ENCODE peak calls at places on chromosomes 7 and 10, in seven cellular contexts. One of them, this sample, is unnamed.

GRCh38 chr7:6116216-6116615 is 85.0 kb downstream of the ANKRD61 start:
- DNase-seq in SK-N-SH: no peak
- DNase-seq in GM12892: no peak
- DNase-seq in HepG2: no peak
- DNase-seq in K562: no peak
- DNase-seq in GM12891: no peak
- DNase-seq in GM12878: no peak
- DNase-seq in this sample: no peak

GRCh38 chr7:38834357-38834756 is 74.6 kb downstream of the VPS41 start:
- DNase-seq in SK-N-SH: no peak
- DNase-seq in GM12892: no peak
- DNase-seq in HepG2: no peak
- DNase-seq in GM12891: no peak
- DNase-seq in K562: no peak
- DNase-seq in GM12878: no peak
- DNase-seq in this sample: no peak

GRCh38 chr10:36475746-36476145 is 649.7 kb upstream of the ANKRD30A start:
- DNase-seq in SK-N-SH: no peak
- DNase-seq in HepG2: no peak
- DNase-seq in GM12891: no peak
- DNase-seq in GM12878: no peak
- DNase-seq in GM12892: no peak
- DNase-seq in K562: no peak
- DNase-seq in this sample: no peak

GRCh38 chr7:132072873-132073272 is 503.4 kb downstream of the PLXNA4 start:
- DNase-seq in K562: no peak
- DNase-seq in HepG2: no peak
- DNase-seq in SK-N-SH: no peak
- DNase-seq in GM12878: no peak
- DNase-seq in GM12892: no peak
- DNase-seq in GM12891: no peak
- DNase-seq in this sample: no peak

GRCh38 chr7:23106491-23106800 is 861 bp downstream of the KLHL7 start:
- DNase-seq in GM12891: no peak
- DNase-seq in HepG2: no peak
- DNase-seq in SK-N-SH: peak; percentile 64
- DNase-seq in K562: no peak
- DNase-seq in GM12892: peak; percentile 16
- DNase-seq in GM12878: no peak
- DNase-seq in this sample: peak; percentile 63

GRCh38 chr10:113604572-113604971 is 51.7 kb downstream of the HABP2 start:
- DNase-seq in K562: no peak
- DNase-seq in SK-N-SH: no peak
- DNase-seq in GM12892: no peak
- DNase-seq in GM12891: no peak
- DNase-seq in HepG2: no peak
- DNase-seq in GM12878: no peak
- DNase-seq in this sample: no peak

GRCh38 chr10:92238586-92239098 is 52.2 kb downstream of the CPEB3 start:
- DNase-seq in SK-N-SH: no peak
- DNase-seq in HepG2: peak; percentile 40
- DNase-seq in GM12878: no peak
- DNase-seq in K562: peak; percentile 55
- DNase-seq in GM12892: no peak
- DNase-seq in GM12891: no peak
- DNase-seq in this sample: no peak

GRCh38 chr7:105808703-105809590 is 67.5 kb downstream of the ATXN7L1 start:
- DNase-seq in GM12891: peak; percentile 54
- DNase-seq in SK-N-SH: no peak
- DNase-seq in GM12892: peak; percentile 48
- DNase-seq in HepG2: no peak
- DNase-seq in K562: peak; percentile 31
- DNase-seq in GM12878: peak; percentile 99
- DNase-seq in this sample: no peak

GRCh38 chr7:136403591-136403990 is 426.4 kb upstream of the MTPN start:
- DNase-seq in HepG2: no peak
- DNase-seq in GM12878: no peak
- DNase-seq in GM12891: no peak
- DNase-seq in SK-N-SH: no peak
- DNase-seq in K562: no peak
- DNase-seq in GM12892: no peak
- DNase-seq in this sample: no peak

GRCh38 chr7:22346383-22347107 is 10.4 kb downstream of the RAPGEF5 start:
- DNase-seq in GM12878: no peak
- DNase-seq in HepG2: peak; percentile 74
- DNase-seq in GM12891: no peak
- DNase-seq in SK-N-SH: no peak
- DNase-seq in GM12892: no peak
- DNase-seq in K562: peak; percentile 27
- DNase-seq in this sample: no peak

GRCh38 chr10:124086787-124087671 is 6.4 kb downstream of the CHST15 start:
- DNase-seq in GM12892: no peak
- DNase-seq in GM12878: no peak
- DNase-seq in HepG2: no peak
- DNase-seq in K562: no peak
- DNase-seq in SK-N-SH: peak; percentile 73
- DNase-seq in GM12891: no peak
- DNase-seq in this sample: no peak

GRCh38 chr7:140060788-140061606 is 1.8 kb downstream of the PARP12 start:
- DNase-seq in SK-N-SH: no peak
- DNase-seq in HepG2: no peak
- DNase-seq in GM12891: no peak
- DNase-seq in GM12892: no peak
- DNase-seq in GM12878: no peak
- DNase-seq in K562: peak; percentile 72
- DNase-seq in this sample: no peak

GRCh38 chr7:40525764-40526163 is 391.0 kb downstream of the SUGCT start:
- DNase-seq in SK-N-SH: peak; percentile 46
- DNase-seq in GM12892: no peak
- DNase-seq in K562: no peak
- DNase-seq in HepG2: no peak
- DNase-seq in GM12891: no peak
- DNase-seq in GM12878: no peak
- DNase-seq in this sample: no peak

GRCh38 chr10:34235164-34235832 is 579.8 kb downstream of the PARD3 start:
- DNase-seq in GM12891: no peak
- DNase-seq in SK-N-SH: no peak
- DNase-seq in K562: no peak
- DNase-seq in HepG2: no peak
- DNase-seq in GM12892: no peak
- DNase-seq in GM12878: no peak
- DNase-seq in this sample: no peak

GRCh38 chr7:1567082-1567771 is 2.6 kb downstream of the PSMG3 start:
- DNase-seq in HepG2: no peak
- DNase-seq in SK-N-SH: no peak
- DNase-seq in GM12878: no peak
- DNase-seq in GM12891: no peak
- DNase-seq in K562: peak; percentile 58
- DNase-seq in GM12892: no peak
- DNase-seq in this sample: no peak

GRCh38 chr7:101237206-101238067 is at the start of gene CLDN15:
- DNase-seq in HepG2: peak; percentile 66
- DNase-seq in GM12892: no peak
- DNase-seq in GM12878: no peak
- DNase-seq in SK-N-SH: peak; percentile 39
- DNase-seq in K562: no peak
- DNase-seq in GM12891: no peak
- DNase-seq in this sample: no peak

GRCh38 chr10:28382520-28383269 is 79.8 kb upstream of the MPP7 start:
- DNase-seq in GM12878: no peak
- DNase-seq in SK-N-SH: no peak
- DNase-seq in GM12892: no peak
- DNase-seq in K562: no peak
- DNase-seq in GM12891: no peak
- DNase-seq in HepG2: no peak
- DNase-seq in this sample: no peak

GRCh38 chr7:2815523-2816240 is 28.4 kb downstream of the GNA12 start:
- DNase-seq in GM12878: no peak
- DNase-seq in HepG2: no peak
- DNase-seq in SK-N-SH: no peak
- DNase-seq in GM12891: no peak
- DNase-seq in GM12892: no peak
- DNase-seq in K562: no peak
- DNase-seq in this sample: no peak

GRCh38 chr7:2819161-2819953 is 24.8 kb downstream of the GNA12 start:
- DNase-seq in GM12878: no peak
- DNase-seq in K562: no peak
- DNase-seq in HepG2: no peak
- DNase-seq in SK-N-SH: no peak
- DNase-seq in GM12892: no peak
- DNase-seq in GM12891: no peak
- DNase-seq in this sample: no peak

GRCh38 chr7:2819954-2820397 is 24.1 kb downstream of the GNA12 start:
- DNase-seq in SK-N-SH: no peak
- DNase-seq in GM12891: no peak
- DNase-seq in HepG2: no peak
- DNase-seq in GM12878: no peak
- DNase-seq in GM12892: no peak
- DNase-seq in K562: no peak
- DNase-seq in this sample: no peak

GRCh38 chr7:2818653-2819052 is 25.5 kb downstream of the GNA12 start:
- DNase-seq in HepG2: no peak
- DNase-seq in SK-N-SH: no peak
- DNase-seq in K562: no peak
- DNase-seq in GM12892: no peak
- DNase-seq in GM12878: no peak
- DNase-seq in GM12891: no peak
- DNase-seq in this sample: no peak

DNA sequence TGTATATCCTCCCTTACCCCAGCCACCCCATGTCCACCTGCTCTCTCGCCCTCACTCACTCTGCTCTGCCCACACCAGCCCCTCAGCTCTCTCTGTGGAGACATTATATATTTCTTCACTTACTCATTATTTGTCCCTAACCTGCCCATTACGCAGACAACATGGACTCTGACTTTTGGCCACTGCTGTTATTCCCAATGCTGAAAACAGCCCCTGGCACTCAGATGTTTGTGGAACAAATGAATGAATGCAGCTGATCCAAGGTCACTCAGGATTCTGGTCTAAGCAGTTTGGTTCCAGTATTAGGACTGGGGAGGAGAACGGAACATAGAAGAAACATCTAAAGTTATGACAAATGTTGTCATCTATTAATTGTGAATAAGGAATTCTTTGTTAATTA is 26.7 kb downstream of the GNA12 start:
- DNase-seq in GM12892: no peak
- DNase-seq in SK-N-SH: no peak
- DNase-seq in HepG2: peak; percentile 64
- DNase-seq in GM12891: no peak
- DNase-seq in K562: no peak
- DNase-seq in GM12878: no peak
- DNase-seq in this sample: no peak
- TF ChIP-seq TAF1 in GM12892: no peak
- TF ChIP-seq TAF1 in SK-N-SH: no peak
- TF ChIP-seq TAF1 in HepG2: no peak
- TF ChIP-seq TAF1 in GM12891: no peak
- TF ChIP-seq TAF1 in K562: no peak
- TF ChIP-seq TAF1 in GM12878: no peak
- TF ChIP-seq TAF1 in this sample: no peak

DNA sequence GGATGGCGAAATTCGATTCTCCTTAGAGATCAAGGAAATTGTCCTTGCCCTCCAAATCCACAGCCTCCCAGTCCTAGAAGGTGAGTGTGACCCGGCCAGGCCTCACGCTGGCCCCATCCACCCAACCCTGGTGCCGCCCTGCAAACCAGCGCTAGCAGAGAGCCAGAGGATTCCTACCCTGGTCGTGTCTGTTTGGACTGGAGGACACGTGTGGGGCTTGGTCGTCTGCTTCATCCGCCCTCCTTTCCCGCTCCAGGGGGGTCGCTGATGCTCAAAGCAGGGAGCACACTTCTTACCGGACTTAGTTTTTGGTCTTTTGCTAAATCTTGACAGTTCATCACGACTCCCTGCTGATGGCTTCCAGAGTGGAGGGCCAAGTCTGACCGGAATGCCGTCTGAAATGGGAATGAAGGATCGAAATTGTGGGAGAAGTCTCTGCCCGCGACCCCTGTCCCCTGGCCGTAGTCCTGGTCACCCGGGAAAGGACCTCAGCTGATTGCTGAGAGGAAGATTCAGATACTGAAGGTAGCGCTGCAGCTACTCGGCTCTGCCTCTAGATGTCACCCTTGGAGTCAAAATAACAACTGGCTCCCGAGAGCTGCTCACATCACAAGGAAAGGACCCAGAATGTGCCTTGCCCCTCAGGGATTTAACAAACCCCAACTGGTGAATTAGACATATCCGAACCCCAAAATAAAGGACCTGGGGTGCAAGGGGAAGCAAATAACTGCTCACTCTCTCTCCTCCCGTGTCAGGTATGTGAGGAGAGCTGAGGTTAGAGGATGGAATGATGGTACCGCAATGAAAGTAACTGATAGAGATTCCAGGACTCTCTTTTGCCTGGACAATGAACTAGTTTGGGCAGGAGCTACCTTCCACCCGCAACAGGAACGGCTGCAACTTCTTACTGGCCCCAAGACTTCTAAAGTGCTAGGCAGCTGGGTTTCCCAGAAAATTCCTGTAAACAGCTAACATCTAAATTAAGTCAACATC is 23.5 kb upstream of the ORC5 start:
- DNase-seq in GM12878: no peak
- DNase-seq in HepG2: peak; percentile 47
- DNase-seq in K562: peak; percentile 73
- DNase-seq in GM12892: peak; percentile 25
- DNase-seq in GM12891: peak; percentile 45
- DNase-seq in SK-N-SH: peak; percentile 79
- DNase-seq in this sample: peak; percentile 68
- TF ChIP-seq TAF1 in GM12878: no peak
- TF ChIP-seq TAF1 in HepG2: no peak
- TF ChIP-seq TAF1 in K562: no peak
- TF ChIP-seq TAF1 in GM12892: no peak
- TF ChIP-seq TAF1 in GM12891: no peak
- TF ChIP-seq TAF1 in SK-N-SH: no peak
- TF ChIP-seq TAF1 in this sample: no peak

GRCh38 chr7:134472572-134473242 is 13.8 kb upstream of the AKR1B1 start:
- DNase-seq in GM12891: no peak
- DNase-seq in SK-N-SH: no peak
- DNase-seq in GM12878: no peak
- DNase-seq in K562: no peak
- DNase-seq in HepG2: peak; percentile 13
- DNase-seq in GM12892: no peak
- DNase-seq in this sample: no peak
- TF ChIP-seq TAF1 in GM12891: no peak
- TF ChIP-seq TAF1 in SK-N-SH: no peak
- TF ChIP-seq TAF1 in GM12878: no peak
- TF ChIP-seq TAF1 in K562: no peak
- TF ChIP-seq TAF1 in HepG2: no peak
- TF ChIP-seq TAF1 in GM12892: no peak
- TF ChIP-seq TAF1 in this sample: no peak

DNA sequence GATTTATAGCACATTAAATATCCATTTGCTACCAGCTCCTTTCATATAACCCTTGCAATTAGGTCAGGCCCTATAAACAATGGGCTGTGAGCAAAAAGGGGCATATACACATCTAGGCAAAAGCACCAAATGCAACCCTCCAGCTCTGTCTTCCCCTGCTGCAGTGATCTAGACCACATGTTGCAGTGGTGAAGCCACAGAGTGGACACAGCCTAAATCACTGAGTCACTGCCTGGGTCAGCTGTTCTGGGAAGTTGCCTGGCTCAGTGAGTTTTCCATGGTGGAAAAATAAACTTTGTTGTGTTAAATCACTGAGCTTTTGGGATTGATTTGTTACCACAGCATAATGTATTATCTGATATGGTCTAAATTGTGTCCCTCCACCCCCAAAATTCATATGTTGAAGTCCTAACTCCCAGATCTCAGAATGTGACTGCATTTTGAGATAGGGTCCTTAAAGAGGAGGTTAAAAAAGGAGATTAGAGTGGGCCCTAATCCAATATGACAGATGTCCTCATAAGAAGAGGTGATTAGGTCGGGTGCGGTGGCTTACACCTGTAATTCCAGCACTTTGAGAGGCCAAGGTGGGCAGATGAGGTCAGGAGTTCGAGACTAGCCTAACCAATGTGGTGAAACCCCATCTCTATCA is 70.4 kb downstream of the ZFAND4 start:
- DNase-seq in GM12891: no peak
- DNase-seq in HepG2: no peak
- DNase-seq in K562: no peak
- DNase-seq in SK-N-SH: no peak
- DNase-seq in GM12878: no peak
- DNase-seq in GM12892: no peak
- DNase-seq in this sample: no peak
- TF ChIP-seq TAF1 in GM12891: no peak
- TF ChIP-seq TAF1 in HepG2: no peak
- TF ChIP-seq TAF1 in K562: no peak
- TF ChIP-seq TAF1 in SK-N-SH: no peak
- TF ChIP-seq TAF1 in GM12878: no peak
- TF ChIP-seq TAF1 in GM12892: no peak
- TF ChIP-seq TAF1 in this sample: no peak